ENCODE peak calls at places on chromosome 1, in five cellular contexts. S is gastrocnemius medialis, B is ovary, M is uterus, H is body of pancreas. T is an unnamed sample.

GRCh38 chr1:5484451-5485165 is 507.6 kb downstream of the NPHP4 start:
- DNase-seq in S (no peak), B (no peak), M (no peak), H (no peak), T (no peak)

GRCh38 chr1:14961661-14962267 is 191.8 kb upstream of the TMEM51 start:
- DNase-seq in S (no peak), B (no peak), M (no peak), H (no peak), T (no peak)

GRCh38 chr1:56627636-56628039 is 17.5 kb upstream of the PRKAA2 start:
- DNase-seq in S (no peak), B (no peak), M (no peak), H (no peak), T (no peak)

GRCh38 chr1:82390627-82391026 is 589.9 kb downstream of the ADGRL2 start:
- DNase-seq in S (no peak), B (no peak), M (no peak), H (no peak), T (no peak)

GRCh38 chr1:74641876-74642275 is 31.7 kb downstream of the ERICH3 start:
- DNase-seq in S (no peak), B (no peak), M (no peak), H (no peak), T (no peak)

GRCh38 chr1:12582649-12583048 is 35.4 kb downstream of the DHRS3 start:
- DNase-seq in S (no peak), B (no peak), M (no peak), H (no peak), T (no peak)

GRCh38 chr1:208079161-208079560 is 165.0 kb downstream of the PLXNA2 start:
- DNase-seq in S (no peak), B (no peak), M (no peak), H (no peak), T (no peak)

GRCh38 chr1:155989242-155989991 is 11.1 kb upstream of the ARHGEF2 start:
- DNase-seq in S (peak; percentile 67), B (peak; percentile 82), M (peak; percentile 75), H (peak; percentile 71), T (peak; percentile 35)

GRCh38 chr1:211752951-211753486 is 77.5 kb downstream of the LPGAT1 start:
- DNase-seq in S (no peak), B (no peak), M (no peak), H (no peak), T (no peak)

GRCh38 chr1:63893976-63894375 is 120.2 kb downstream of the ROR1 start:
- DNase-seq in S (no peak), B (no peak), M (no peak), H (no peak), T (no peak)

GRCh38 chr1:155127672-155128468 is at the start of gene EFNA1:
- DNase-seq in S (peak; percentile 17), B (peak; percentile 76), M (peak; percentile 49), H (peak; percentile 74), T (no peak)

GRCh38 chr1:68293609-68294353 is 61.5 kb upstream of the WLS start:
- DNase-seq in S (no peak), B (peak; percentile 44), M (no peak), H (no peak), T (no peak)

GRCh38 chr1:6257541-6258069 is 3.3 kb downstream of the GPR153 start:
- DNase-seq in S (no peak), B (no peak), M (no peak), H (no peak), T (no peak)

GRCh38 chr1:53366901-53367502 is 39.1 kb upstream of the LRP8 start:
- DNase-seq in S (no peak), B (peak; percentile 10), M (no peak), H (peak; percentile 6), T (no peak)

GRCh38 chr1:182960046-182960445 is 7.1 kb upstream of the SHCBP1L start:
- DNase-seq in S (no peak), B (no peak), M (no peak), H (no peak), T (no peak)

GRCh38 chr1:236239186-236239585 is 42.6 kb downstream of the ERO1B start:
- DNase-seq in S (no peak), B (no peak), M (no peak), H (no peak), T (no peak)

GRCh38 chr1:64241069-64241468 is 37.6 kb downstream of the UBE2U start:
- DNase-seq in S (no peak), B (no peak), M (no peak), H (no peak), T (no peak)

GRCh38 chr1:26959270-26959669 is 998 bp downstream of the KDF1 start:
- DNase-seq in S (no peak), B (no peak), M (no peak), H (no peak), T (no peak)
- H3K27ac ChIP-seq in S (no peak overlapping the region), B (no peak overlapping the region), M (no peak overlapping the region), H (peak overlapping the region; percentile 82), T (no peak overlapping the region)

GRCh38 chr1:121595089-121595488 is 410.3 kb downstream of the SRGAP2C start:
- DNase-seq in S (no peak), B (no peak), M (no peak), H (no peak), T (no peak)
- H3K4me3 ChIP-seq in S (no peak overlapping the region), B (no peak overlapping the region), M (no peak overlapping the region), H (no peak overlapping the region), T (no peak overlapping the region)

GRCh38 chr1:111015222-111015621 is 51.5 kb upstream of the LRIF1 start:
- DNase-seq in S (no peak), B (no peak), M (no peak), H (no peak), T (no peak)
- TF ChIP-seq CTCF in S (no peak), B (no peak), M (no peak), H (no peak), T (no peak)

GRCh38 chr1:220747426-220748090 is 564 bp upstream of the MTARC2 start:
- DNase-seq in S (no peak), B (no peak), M (no peak), H (no peak), T (no peak)
- H3K27ac ChIP-seq in S (peak overlapping the region; percentile 83), B (no peak overlapping the region), M (peak overlapping the region; percentile 79), H (peak overlapping the region; percentile 97), T (peak overlapping the region; percentile 91)

GRCh38 chr1:33397125-33397506 is 33.8 kb downstream of the PHC2 start:
- DNase-seq in S (no peak), B (no peak), M (no peak), H (no peak), T (no peak)
- H3K4me3 ChIP-seq in S (no peak overlapping the region), B (no peak overlapping the region), M (no peak overlapping the region), H (no peak overlapping the region), T (no peak overlapping the region)

T was measured in esophagus squamous epithelium.